ENCODE peak calls at places on chromosomes 1 and 21, in five cellular contexts. P is right cardiac atrium, Z is aorta, R is RCC 7860, G is AML-193. E is an unnamed sample.
A peak's percentile ranks its signal among the peaks of the same experiment; 100 is the strongest.

GRCh38 chr1:10374442-10374860 is 24.4 kb upstream of the PGD start:
- DNase-seq in Z (no peak), G (peak; percentile 27), R (no peak), P (no peak), E (no peak)

GRCh38 chr1:111738133-111738435 is 1.1 kb downstream of the INKA2 start:
- DNase-seq in G (no peak), R (no peak), P (no peak), Z (no peak), E (no peak)

GRCh38 chr1:16111771-16112557 is 38.5 kb upstream of the FAM131C start:
- DNase-seq in Z (peak; percentile 75), R (peak; percentile 86), G (no peak), P (peak; percentile 76), E (no peak)

GRCh38 chr1:93619507-93620168 is 62.0 kb downstream of the BCAR3 start:
- DNase-seq in Z (no peak), P (no peak), R (no peak), G (no peak), E (no peak)

GRCh38 chr1:109011335-109011734 is 30.6 kb downstream of the WDR47 start:
- DNase-seq in R (no peak), Z (no peak), G (no peak), P (no peak), E (no peak)

GRCh38 chr1:61157420-61157987 is 75.1 kb downstream of the NFIA start:
- DNase-seq in G (no peak), P (no peak), R (peak; percentile 80), Z (no peak), E (no peak)

GRCh38 chr1:215523906-215524305 is 43.2 kb upstream of the KCTD3 start:
- DNase-seq in P (no peak), G (no peak), R (no peak), Z (no peak), E (no peak)

GRCh38 chr1:59596432-59596831 is 218.3 kb upstream of the HOOK1 start:
- DNase-seq in R (peak; percentile 77), P (peak; percentile 28), Z (no peak), G (no peak), E (no peak)

GRCh38 chr1:47191940-47192457 is 2.2 kb upstream of the PDZK1IP1 start:
- DNase-seq in R (no peak), G (no peak), Z (peak; percentile 39), P (no peak), E (no peak)

GRCh38 chr1:30171956-30172694 is 551.3 kb downstream of the MATN1 start:
- DNase-seq in R (no peak), Z (peak; percentile 41), P (no peak), G (no peak), E (no peak)

GRCh38 chr1:54096491-54097235 is 43.3 kb downstream of the TCEANC2 start:
- DNase-seq in R (no peak), P (no peak), G (no peak), Z (no peak), E (no peak)

GRCh38 chr1:2091611-2092604 is 41.7 kb downstream of the PRKCZ start:
- DNase-seq in G (no peak), R (no peak), Z (no peak), P (peak; percentile 80), E (peak; percentile 25)

GRCh38 chr1:15156807-15157380 is 3.3 kb downstream of the TMEM51 start:
- DNase-seq in Z (no peak), R (no peak), G (no peak), P (no peak), E (no peak)

GRCh38 chr1:210587547-210587946 is 258.8 kb downstream of the HHAT start:
- DNase-seq in P (no peak), Z (no peak), G (no peak), R (peak; percentile 11), E (no peak)

GRCh38 chr1:89953072-89953626 is 41.8 kb upstream of the ZNF326 start:
- DNase-seq in P (no peak), Z (no peak), G (peak; percentile 5), R (peak; percentile 98), E (peak; percentile 0)

GRCh38 chr1:185537601-185538000 is 196.6 kb upstream of the HMCN1 start:
- DNase-seq in Z (no peak), G (no peak), R (no peak), P (no peak), E (no peak)

GRCh38 chr1:230163205-230163604 is 96.2 kb downstream of the GALNT2 start:
- DNase-seq in G (no peak), R (no peak), Z (no peak), P (no peak), E (no peak)

GRCh38 chr1:75765697-75766355 is 20.2 kb upstream of the RABGGTB start:
- DNase-seq in R (peak; percentile 66), Z (no peak), P (no peak), G (no peak), E (no peak)

GRCh38 chr1:96845464-96845863 is 123.9 kb downstream of the PTBP2 start:
- DNase-seq in P (peak; percentile 49), G (peak; percentile 16), R (no peak), Z (no peak), E (no peak)

GRCh38 chr1:215252164-215252563 is 169.6 kb downstream of the KCNK2 start:
- DNase-seq in Z (no peak), G (no peak), R (no peak), P (no peak), E (no peak)

GRCh38 chr1:237041795-237042466 is at the start of gene RYR2:
- DNase-seq in Z (peak; percentile 84), G (no peak), R (no peak), P (peak; percentile 77), E (no peak)

GRCh38 chr1:10530281-10530740 is 55.6 kb downstream of the PEX14 start:
- DNase-seq in P (peak; percentile 79), G (no peak), Z (peak; percentile 84), R (peak; percentile 76), E (no peak)

GRCh38 chr1:153563991-153564390 is 1.7 kb downstream of the S100A2 start:
- DNase-seq in G (no peak), R (no peak), Z (no peak), P (no peak), E (no peak)

GRCh38 chr1:22387888-22388564 is 63.6 kb upstream of the ZBTB40 start:
- DNase-seq in G (no peak), Z (peak; percentile 7), P (no peak), R (no peak), E (no peak)

GRCh38 chr1:34330061-34330460 is 153.4 kb downstream of the C1orf94 start:
- DNase-seq in R (no peak), G (no peak), Z (no peak), P (no peak), E (no peak)

GRCh38 chr21:32597205-32597604 is 11.9 kb upstream of the TCP10L start:
- DNase-seq in R (peak; percentile 99), P (no peak), Z (no peak), G (no peak), E (no peak)

GRCh38 chr1:173628888-173629287 is 6.2 kb upstream of the TEX50 start:
- DNase-seq in G (no peak), Z (no peak), P (no peak), R (no peak), E (no peak)

GRCh38 chr1:83676106-83676505 is 322.8 kb downstream of the TTLL7 start:
- DNase-seq in R (no peak), G (no peak), Z (no peak), P (no peak), E (no peak)

GRCh38 chr21:42151148-42152074 is 67.5 kb upstream of the ABCG1 start:
- DNase-seq in Z (no peak), R (no peak), G (no peak), P (no peak), E (no peak)

GRCh38 chr1:97186381-97186780 is 464.8 kb downstream of the PTBP2 start:
- DNase-seq in P (no peak), G (no peak), R (no peak), Z (no peak), E (no peak)

GRCh38 chr1:25572708-25573590 is 29.5 kb downstream of the LDLRAP1 start:
- DNase-seq in P (peak; percentile 74), G (peak; percentile 7), R (no peak), Z (no peak), E (no peak)

GRCh38 chr1:30010506-30011106 is 712.8 kb downstream of the MATN1 start:
- DNase-seq in G (no peak), Z (no peak), P (no peak), R (no peak), E (no peak)

GRCh38 chr1:30722175-30722537 is 1.2 kb downstream of the MATN1 start:
- DNase-seq in Z (no peak), G (no peak), P (peak; percentile 66), R (peak; percentile 19), E (no peak)

GRCh38 chr1:111833334-111833733 is 77.6 kb downstream of the DDX20 start:
- DNase-seq in G (no peak), R (no peak), Z (no peak), P (no peak), E (no peak)

GRCh38 chr1:234925440-234926251 is 203.0 kb downstream of the TOMM20 start:
- DNase-seq in R (peak; percentile 100), P (no peak), G (no peak), Z (no peak), E (no peak)

GRCh38 chr1:107141491-107142369 is 891 bp downstream of the NTNG1 start:
- DNase-seq in Z (peak; percentile 76), G (peak; percentile 9), R (peak; percentile 36), P (peak; percentile 21), E (peak; percentile 25)

GRCh38 chr1:100360790-100361232 is 8.5 kb downstream of the CDC14A start:
- DNase-seq in Z (no peak), P (peak; percentile 70), G (no peak), R (no peak), E (no peak)